ENCODE peak calls at places on chromosomes 7 and 10, in eight cellular contexts. One of them, this sample, is unnamed.

GRCh38 chr10:112769611-112770370 is 180.3 kb upstream of the TCF7L2 start:
- DNase-seq in neural crest cell: no peak
- DNase-seq in left cardiac atrium: no peak
- DNase-seq in WTC11: no peak
- DNase-seq in stimulated activated CD4-positive, alpha-beta T cell treated with anti-CD3 and anti-CD28 coated beads, Interleukin-2, amount 100 ng/mL, for 4 hours: no peak
- DNase-seq in posterior vena cava: no peak
- DNase-seq in stimulated activated CD8-positive, alpha-beta memory T cell treated with anti-CD3 and anti-CD28 coated beads, Interleukin-15, amount 100 ng/mL, for 24 hours: no peak
- DNase-seq in EL: no peak
- DNase-seq in this sample: no peak

GRCh38 chr7:40232242-40232929 is 97.6 kb downstream of the SUGCT start:
- DNase-seq in posterior vena cava: no peak
- DNase-seq in neural crest cell: no peak
- DNase-seq in left cardiac atrium: no peak
- DNase-seq in stimulated activated CD8-positive, alpha-beta memory T cell treated with anti-CD3 and anti-CD28 coated beads, Interleukin-15, amount 100 ng/mL, for 24 hours: no peak
- DNase-seq in stimulated activated CD4-positive, alpha-beta T cell treated with anti-CD3 and anti-CD28 coated beads, Interleukin-2, amount 100 ng/mL, for 4 hours: no peak
- DNase-seq in WTC11: no peak
- DNase-seq in EL: peak; percentile 71
- DNase-seq in this sample: no peak

GRCh38 chr7:23520582-23520981 is 11.2 kb downstream of the TRA2A start:
- DNase-seq in neural crest cell: no peak
- DNase-seq in WTC11: peak; percentile 34
- DNase-seq in posterior vena cava: no peak
- DNase-seq in stimulated activated CD4-positive, alpha-beta T cell treated with anti-CD3 and anti-CD28 coated beads, Interleukin-2, amount 100 ng/mL, for 4 hours: no peak
- DNase-seq in left cardiac atrium: no peak
- DNase-seq in stimulated activated CD8-positive, alpha-beta memory T cell treated with anti-CD3 and anti-CD28 coated beads, Interleukin-15, amount 100 ng/mL, for 24 hours: no peak
- DNase-seq in EL: no peak
- DNase-seq in this sample: no peak

GRCh38 chr10:114623155-114623554 is 34.9 kb downstream of the ABLIM1 start:
- DNase-seq in left cardiac atrium: no peak
- DNase-seq in posterior vena cava: no peak
- DNase-seq in WTC11: no peak
- DNase-seq in stimulated activated CD4-positive, alpha-beta T cell treated with anti-CD3 and anti-CD28 coated beads, Interleukin-2, amount 100 ng/mL, for 4 hours: no peak
- DNase-seq in stimulated activated CD8-positive, alpha-beta memory T cell treated with anti-CD3 and anti-CD28 coated beads, Interleukin-15, amount 100 ng/mL, for 24 hours: no peak
- DNase-seq in EL: no peak
- DNase-seq in neural crest cell: no peak
- DNase-seq in this sample: no peak

GRCh38 chr10:1120761-1121160 is 64.6 kb downstream of the WDR37 start:
- DNase-seq in posterior vena cava: no peak
- DNase-seq in left cardiac atrium: no peak
- DNase-seq in WTC11: no peak
- DNase-seq in stimulated activated CD8-positive, alpha-beta memory T cell treated with anti-CD3 and anti-CD28 coated beads, Interleukin-15, amount 100 ng/mL, for 24 hours: no peak
- DNase-seq in stimulated activated CD4-positive, alpha-beta T cell treated with anti-CD3 and anti-CD28 coated beads, Interleukin-2, amount 100 ng/mL, for 4 hours: no peak
- DNase-seq in EL: no peak
- DNase-seq in neural crest cell: no peak
- DNase-seq in this sample: no peak

GRCh38 chr7:99748846-99749579 is 14.0 kb upstream of the CYP3A7 start:
- DNase-seq in neural crest cell: no peak
- DNase-seq in stimulated activated CD8-positive, alpha-beta memory T cell treated with anti-CD3 and anti-CD28 coated beads, Interleukin-15, amount 100 ng/mL, for 24 hours: no peak
- DNase-seq in left cardiac atrium: no peak
- DNase-seq in stimulated activated CD4-positive, alpha-beta T cell treated with anti-CD3 and anti-CD28 coated beads, Interleukin-2, amount 100 ng/mL, for 4 hours: no peak
- DNase-seq in WTC11: no peak
- DNase-seq in EL: no peak
- DNase-seq in posterior vena cava: no peak
- DNase-seq in this sample: no peak

GRCh38 chr10:35409094-35409582 is 72.8 kb downstream of the CCNY start:
- DNase-seq in stimulated activated CD4-positive, alpha-beta T cell treated with anti-CD3 and anti-CD28 coated beads, Interleukin-2, amount 100 ng/mL, for 4 hours: peak; percentile 7
- DNase-seq in neural crest cell: no peak
- DNase-seq in stimulated activated CD8-positive, alpha-beta memory T cell treated with anti-CD3 and anti-CD28 coated beads, Interleukin-15, amount 100 ng/mL, for 24 hours: no peak
- DNase-seq in EL: peak; percentile 83
- DNase-seq in left cardiac atrium: no peak
- DNase-seq in WTC11: no peak
- DNase-seq in posterior vena cava: no peak
- DNase-seq in this sample: no peak

GRCh38 chr10:114974625-114975421 is 36.8 kb downstream of the TRUB1 start:
- DNase-seq in EL: no peak
- DNase-seq in neural crest cell: no peak
- DNase-seq in WTC11: no peak
- DNase-seq in left cardiac atrium: no peak
- DNase-seq in stimulated activated CD8-positive, alpha-beta memory T cell treated with anti-CD3 and anti-CD28 coated beads, Interleukin-15, amount 100 ng/mL, for 24 hours: no peak
- DNase-seq in posterior vena cava: no peak
- DNase-seq in stimulated activated CD4-positive, alpha-beta T cell treated with anti-CD3 and anti-CD28 coated beads, Interleukin-2, amount 100 ng/mL, for 4 hours: no peak
- DNase-seq in this sample: no peak

GRCh38 chr7:120732256-120732655 is 125.7 kb downstream of the TSPAN12 start:
- DNase-seq in stimulated activated CD4-positive, alpha-beta T cell treated with anti-CD3 and anti-CD28 coated beads, Interleukin-2, amount 100 ng/mL, for 4 hours: no peak
- DNase-seq in stimulated activated CD8-positive, alpha-beta memory T cell treated with anti-CD3 and anti-CD28 coated beads, Interleukin-15, amount 100 ng/mL, for 24 hours: no peak
- DNase-seq in WTC11: no peak
- DNase-seq in left cardiac atrium: no peak
- DNase-seq in posterior vena cava: no peak
- DNase-seq in EL: peak; percentile 1
- DNase-seq in neural crest cell: no peak
- DNase-seq in this sample: no peak

GRCh38 chr7:124922200-124922599 is 7.4 kb downstream of the POT1 start:
- DNase-seq in WTC11: no peak
- DNase-seq in left cardiac atrium: no peak
- DNase-seq in stimulated activated CD4-positive, alpha-beta T cell treated with anti-CD3 and anti-CD28 coated beads, Interleukin-2, amount 100 ng/mL, for 4 hours: no peak
- DNase-seq in posterior vena cava: no peak
- DNase-seq in neural crest cell: no peak
- DNase-seq in stimulated activated CD8-positive, alpha-beta memory T cell treated with anti-CD3 and anti-CD28 coated beads, Interleukin-15, amount 100 ng/mL, for 24 hours: no peak
- DNase-seq in EL: no peak
- DNase-seq in this sample: no peak

GRCh38 chr10:63132651-63133055 is 475 bp upstream of the NRBF2 start:
- DNase-seq in EL: no peak
- DNase-seq in stimulated activated CD4-positive, alpha-beta T cell treated with anti-CD3 and anti-CD28 coated beads, Interleukin-2, amount 100 ng/mL, for 4 hours: no peak
- DNase-seq in neural crest cell: no peak
- DNase-seq in left cardiac atrium: no peak
- DNase-seq in WTC11: no peak
- DNase-seq in posterior vena cava: no peak
- DNase-seq in stimulated activated CD8-positive, alpha-beta memory T cell treated with anti-CD3 and anti-CD28 coated beads, Interleukin-15, amount 100 ng/mL, for 24 hours: no peak
- DNase-seq in this sample: no peak

GRCh38 chr7:144474800-144475521 is 71.5 kb upstream of the NOBOX start:
- DNase-seq in neural crest cell: no peak
- DNase-seq in stimulated activated CD8-positive, alpha-beta memory T cell treated with anti-CD3 and anti-CD28 coated beads, Interleukin-15, amount 100 ng/mL, for 24 hours: no peak
- DNase-seq in EL: no peak
- DNase-seq in stimulated activated CD4-positive, alpha-beta T cell treated with anti-CD3 and anti-CD28 coated beads, Interleukin-2, amount 100 ng/mL, for 4 hours: no peak
- DNase-seq in WTC11: no peak
- DNase-seq in left cardiac atrium: no peak
- DNase-seq in posterior vena cava: no peak
- DNase-seq in this sample: no peak

GRCh38 chr10:99630439-99630838 is 10.2 kb upstream of the SLC25A28 start:
- DNase-seq in stimulated activated CD8-positive, alpha-beta memory T cell treated with anti-CD3 and anti-CD28 coated beads, Interleukin-15, amount 100 ng/mL, for 24 hours: no peak
- DNase-seq in posterior vena cava: no peak
- DNase-seq in EL: peak; percentile 56
- DNase-seq in WTC11: no peak
- DNase-seq in neural crest cell: no peak
- DNase-seq in left cardiac atrium: no peak
- DNase-seq in stimulated activated CD4-positive, alpha-beta T cell treated with anti-CD3 and anti-CD28 coated beads, Interleukin-2, amount 100 ng/mL, for 4 hours: no peak
- DNase-seq in this sample: no peak

GRCh38 chr10:18099420-18099819 is 40.8 kb upstream of the CACNB2 start:
- DNase-seq in left cardiac atrium: no peak
- DNase-seq in neural crest cell: no peak
- DNase-seq in WTC11: no peak
- DNase-seq in stimulated activated CD8-positive, alpha-beta memory T cell treated with anti-CD3 and anti-CD28 coated beads, Interleukin-15, amount 100 ng/mL, for 24 hours: no peak
- DNase-seq in stimulated activated CD4-positive, alpha-beta T cell treated with anti-CD3 and anti-CD28 coated beads, Interleukin-2, amount 100 ng/mL, for 4 hours: no peak
- DNase-seq in EL: no peak
- DNase-seq in posterior vena cava: no peak
- DNase-seq in this sample: no peak

GRCh38 chr7:20784311-20785210 is 2.1 kb downstream of the SP8 start:
- DNase-seq in stimulated activated CD4-positive, alpha-beta T cell treated with anti-CD3 and anti-CD28 coated beads, Interleukin-2, amount 100 ng/mL, for 4 hours: no peak
- DNase-seq in EL: peak; percentile 28
- DNase-seq in posterior vena cava: no peak
- DNase-seq in stimulated activated CD8-positive, alpha-beta memory T cell treated with anti-CD3 and anti-CD28 coated beads, Interleukin-15, amount 100 ng/mL, for 24 hours: no peak
- DNase-seq in WTC11: peak; percentile 65
- DNase-seq in neural crest cell: no peak
- DNase-seq in left cardiac atrium: no peak
- DNase-seq in this sample: no peak

GRCh38 chr10:2280713-2281112 is 543.4 kb upstream of the ADARB2 start:
- DNase-seq in stimulated activated CD4-positive, alpha-beta T cell treated with anti-CD3 and anti-CD28 coated beads, Interleukin-2, amount 100 ng/mL, for 4 hours: no peak
- DNase-seq in stimulated activated CD8-positive, alpha-beta memory T cell treated with anti-CD3 and anti-CD28 coated beads, Interleukin-15, amount 100 ng/mL, for 24 hours: no peak
- DNase-seq in EL: no peak
- DNase-seq in left cardiac atrium: no peak
- DNase-seq in posterior vena cava: no peak
- DNase-seq in neural crest cell: no peak
- DNase-seq in WTC11: no peak
- DNase-seq in this sample: no peak

GRCh38 chr7:156558198-156558597 is 82.4 kb upstream of the RNF32 start:
- DNase-seq in left cardiac atrium: no peak
- DNase-seq in stimulated activated CD4-positive, alpha-beta T cell treated with anti-CD3 and anti-CD28 coated beads, Interleukin-2, amount 100 ng/mL, for 4 hours: no peak
- DNase-seq in posterior vena cava: no peak
- DNase-seq in stimulated activated CD8-positive, alpha-beta memory T cell treated with anti-CD3 and anti-CD28 coated beads, Interleukin-15, amount 100 ng/mL, for 24 hours: no peak
- DNase-seq in EL: peak; percentile 25
- DNase-seq in neural crest cell: no peak
- DNase-seq in WTC11: no peak
- DNase-seq in this sample: no peak

GRCh38 chr10:90652519-90652918 is 205.3 kb downstream of the HTR7 start:
- DNase-seq in EL: no peak
- DNase-seq in posterior vena cava: no peak
- DNase-seq in WTC11: no peak
- DNase-seq in stimulated activated CD4-positive, alpha-beta T cell treated with anti-CD3 and anti-CD28 coated beads, Interleukin-2, amount 100 ng/mL, for 4 hours: no peak
- DNase-seq in left cardiac atrium: no peak
- DNase-seq in stimulated activated CD8-positive, alpha-beta memory T cell treated with anti-CD3 and anti-CD28 coated beads, Interleukin-15, amount 100 ng/mL, for 24 hours: no peak
- DNase-seq in neural crest cell: no peak
- DNase-seq in this sample: no peak

GRCh38 chr10:85593226-85593625 is 773.4 kb downstream of the GRID1 start:
- DNase-seq in neural crest cell: no peak
- DNase-seq in posterior vena cava: no peak
- DNase-seq in stimulated activated CD4-positive, alpha-beta T cell treated with anti-CD3 and anti-CD28 coated beads, Interleukin-2, amount 100 ng/mL, for 4 hours: no peak
- DNase-seq in left cardiac atrium: no peak
- DNase-seq in EL: no peak
- DNase-seq in WTC11: no peak
- DNase-seq in stimulated activated CD8-positive, alpha-beta memory T cell treated with anti-CD3 and anti-CD28 coated beads, Interleukin-15, amount 100 ng/mL, for 24 hours: no peak
- DNase-seq in this sample: no peak

GRCh38 chr10:75431180-75432111 is at the start of gene LRMDA:
- DNase-seq in WTC11: peak; percentile 38
- DNase-seq in left cardiac atrium: peak; percentile 68
- DNase-seq in neural crest cell: no peak
- DNase-seq in stimulated activated CD8-positive, alpha-beta memory T cell treated with anti-CD3 and anti-CD28 coated beads, Interleukin-15, amount 100 ng/mL, for 24 hours: no peak
- DNase-seq in EL: no peak
- DNase-seq in stimulated activated CD4-positive, alpha-beta T cell treated with anti-CD3 and anti-CD28 coated beads, Interleukin-2, amount 100 ng/mL, for 4 hours: no peak
- DNase-seq in posterior vena cava: peak; percentile 86
- DNase-seq in this sample: peak; percentile 90

GRCh38 chr10:105592468-105592867 is 951.4 kb downstream of the SORCS3 start:
- DNase-seq in neural crest cell: no peak
- DNase-seq in stimulated activated CD4-positive, alpha-beta T cell treated with anti-CD3 and anti-CD28 coated beads, Interleukin-2, amount 100 ng/mL, for 4 hours: no peak
- DNase-seq in stimulated activated CD8-positive, alpha-beta memory T cell treated with anti-CD3 and anti-CD28 coated beads, Interleukin-15, amount 100 ng/mL, for 24 hours: no peak
- DNase-seq in left cardiac atrium: no peak
- DNase-seq in EL: peak; percentile 6
- DNase-seq in posterior vena cava: no peak
- DNase-seq in WTC11: no peak
- DNase-seq in this sample: no peak

GRCh38 chr10:75071756-75072155 is 39.7 kb upstream of the SAMD8 start:
- DNase-seq in stimulated activated CD4-positive, alpha-beta T cell treated with anti-CD3 and anti-CD28 coated beads, Interleukin-2, amount 100 ng/mL, for 4 hours: no peak
- DNase-seq in left cardiac atrium: no peak
- DNase-seq in posterior vena cava: peak; percentile 79
- DNase-seq in WTC11: no peak
- DNase-seq in stimulated activated CD8-positive, alpha-beta memory T cell treated with anti-CD3 and anti-CD28 coated beads, Interleukin-15, amount 100 ng/mL, for 24 hours: no peak
- DNase-seq in EL: no peak
- DNase-seq in neural crest cell: no peak
- DNase-seq in this sample: no peak

GRCh38 chr10:30219977-30220751 is 128.9 kb downstream of the MTPAP start:
- DNase-seq in stimulated activated CD8-positive, alpha-beta memory T cell treated with anti-CD3 and anti-CD28 coated beads, Interleukin-15, amount 100 ng/mL, for 24 hours: no peak
- DNase-seq in posterior vena cava: no peak
- DNase-seq in stimulated activated CD4-positive, alpha-beta T cell treated with anti-CD3 and anti-CD28 coated beads, Interleukin-2, amount 100 ng/mL, for 4 hours: no peak
- DNase-seq in EL: peak; percentile 34
- DNase-seq in left cardiac atrium: no peak
- DNase-seq in WTC11: no peak
- DNase-seq in neural crest cell: no peak
- DNase-seq in this sample: no peak

GRCh38 chr7:123751816-123752215 is 3.0 kb upstream of the WASL start:
- DNase-seq in EL: no peak
- DNase-seq in WTC11: no peak
- DNase-seq in stimulated activated CD4-positive, alpha-beta T cell treated with anti-CD3 and anti-CD28 coated beads, Interleukin-2, amount 100 ng/mL, for 4 hours: no peak
- DNase-seq in stimulated activated CD8-positive, alpha-beta memory T cell treated with anti-CD3 and anti-CD28 coated beads, Interleukin-15, amount 100 ng/mL, for 24 hours: no peak
- DNase-seq in posterior vena cava: no peak
- DNase-seq in left cardiac atrium: no peak
- DNase-seq in neural crest cell: no peak
- DNase-seq in this sample: no peak

GRCh38 chr10:8911032-8911431 is 856.5 kb downstream of the GATA3 start:
- DNase-seq in EL: no peak
- DNase-seq in stimulated activated CD4-positive, alpha-beta T cell treated with anti-CD3 and anti-CD28 coated beads, Interleukin-2, amount 100 ng/mL, for 4 hours: no peak
- DNase-seq in posterior vena cava: no peak
- DNase-seq in neural crest cell: no peak
- DNase-seq in stimulated activated CD8-positive, alpha-beta memory T cell treated with anti-CD3 and anti-CD28 coated beads, Interleukin-15, amount 100 ng/mL, for 24 hours: no peak
- DNase-seq in left cardiac atrium: no peak
- DNase-seq in WTC11: no peak
- DNase-seq in this sample: no peak

GRCh38 chr7:20794676-20795075 is 8.0 kb upstream of the SP8 start:
- DNase-seq in stimulated activated CD8-positive, alpha-beta memory T cell treated with anti-CD3 and anti-CD28 coated beads, Interleukin-15, amount 100 ng/mL, for 24 hours: no peak
- DNase-seq in WTC11: no peak
- DNase-seq in posterior vena cava: no peak
- DNase-seq in stimulated activated CD4-positive, alpha-beta T cell treated with anti-CD3 and anti-CD28 coated beads, Interleukin-2, amount 100 ng/mL, for 4 hours: no peak
- DNase-seq in EL: no peak
- DNase-seq in neural crest cell: no peak
- DNase-seq in left cardiac atrium: no peak
- DNase-seq in this sample: no peak

GRCh38 chr10:30803058-30803457 is 173.5 kb upstream of the LYZL2 start:
- DNase-seq in stimulated activated CD8-positive, alpha-beta memory T cell treated with anti-CD3 and anti-CD28 coated beads, Interleukin-15, amount 100 ng/mL, for 24 hours: no peak
- DNase-seq in neural crest cell: no peak
- DNase-seq in WTC11: no peak
- DNase-seq in EL: no peak
- DNase-seq in stimulated activated CD4-positive, alpha-beta T cell treated with anti-CD3 and anti-CD28 coated beads, Interleukin-2, amount 100 ng/mL, for 4 hours: no peak
- DNase-seq in posterior vena cava: peak; percentile 30
- DNase-seq in left cardiac atrium: no peak
- DNase-seq in this sample: peak; percentile 0

This sample was measured in spleen.